ENCODE peak calls at places on chromosome 3, in ten cellular contexts. N is cerebellar nuclear complex; E is left ventricle myocardium inferior; Y is GM06990; V is uterus; A is GM23338; W is GM19239; T is stimulated activated effector memory CD8-positive, alpha-beta T cell treated with anti-CD3 and anti-CD28 coated beads, Interleukin-12 subunit alpha, Interleukin-12 subunit beta, amount 100 ng/mL, for 72 hours; J is neural progenitor cell; D is testis. C is an unnamed sample.

GRCh38 chr3:2947536-2947935 is 162.6 kb downstream of the IL5RA start:
- DNase-seq in N (no peak), E (no peak), Y (no peak), V (no peak), A (no peak), W (no peak), T (no peak), J (no peak), D (no peak), C (no peak)

GRCh38 chr3:11251807-11252176 is 20.4 kb upstream of the ATG7 start:
- DNase-seq in N (no peak), E (no peak), Y (no peak), V (no peak), A (no peak), W (no peak), T (no peak), J (no peak), D (no peak), C (no peak)

GRCh38 chr3:165643433-165643824 is 193.8 kb downstream of the BCHE start:
- DNase-seq in N (no peak), E (no peak), Y (no peak), V (no peak), A (no peak), W (no peak), T (no peak), J (no peak), D (no peak), C (no peak)

GRCh38 chr3:188916934-188917391 is 254.8 kb upstream of the TPRG1 start:
- DNase-seq in N (no peak), E (no peak), Y (peak), V (no peak), A (no peak), W (no peak), T (no peak), J (no peak), D (no peak), C (no peak)

GRCh38 chr3:53046171-53047170 is 598 bp upstream of the SFMBT1 start:
- DNase-seq in N (no peak), E (peak), Y (peak), V (peak), A (peak), W (peak), T (peak), J (peak), D (peak), C (peak)

GRCh38 chr3:170690133-170690981 is 104.5 kb upstream of the SLC7A14 start:
- DNase-seq in N (no peak), E (peak), Y (peak), V (peak), A (peak), W (peak), T (peak), J (peak), D (peak), C (peak)

GRCh38 chr3:190097617-190098016 is 23.1 kb downstream of the P3H2 start:
- DNase-seq in N (no peak), E (no peak), Y (no peak), V (no peak), A (peak), W (no peak), T (no peak), J (peak), D (no peak), C (no peak)

GRCh38 chr3:183619020-183619419 is 16.4 kb upstream of the KLHL24 start:
- DNase-seq in N (no peak), E (no peak), Y (no peak), V (no peak), A (no peak), W (no peak), T (no peak), J (no peak), D (no peak), C (no peak)

GRCh38 chr3:14393440-14394111 is 8.8 kb upstream of the SLC6A6 start:
- DNase-seq in N (no peak), E (no peak), Y (no peak), V (no peak), A (no peak), W (no peak), T (no peak), J (no peak), D (peak), C (no peak)